ENCODE peak calls at places on chromosomes 2 and 18, in four cellular contexts. One of them, this sample, is unnamed.
A peak's percentile ranks its signal among the peaks of the same experiment; 100 is the strongest.

GRCh38 chr2:205590759-205591158 is 91.5 kb upstream of the NRP2 start:
- DNase-seq in heart right ventricle: no peak
- DNase-seq in sigmoid colon: no peak
- DNase-seq in GM23248: peak; percentile 36
- DNase-seq in this sample: no peak

GRCh38 chr2:133561045-133561852 is 7.0 kb downstream of the NCKAP5 start:
- DNase-seq in heart right ventricle: peak; percentile 12
- DNase-seq in sigmoid colon: no peak
- DNase-seq in GM23248: peak; percentile 87
- DNase-seq in this sample: no peak

GRCh38 chr2:28320009-28320365 is 72.7 kb upstream of the FOSL2 start:
- DNase-seq in heart right ventricle: no peak
- DNase-seq in sigmoid colon: no peak
- DNase-seq in GM23248: no peak
- DNase-seq in this sample: no peak

GRCh38 chr2:29053223-29053622 is 21.1 kb downstream of the PCARE start:
- DNase-seq in heart right ventricle: no peak
- DNase-seq in sigmoid colon: peak; percentile 45
- DNase-seq in GM23248: no peak
- DNase-seq in this sample: no peak

GRCh38 chr2:70964133-70964532 is 14.3 kb upstream of the ANKRD53 start:
- DNase-seq in heart right ventricle: no peak
- DNase-seq in sigmoid colon: no peak
- DNase-seq in GM23248: no peak
- DNase-seq in this sample: no peak

GRCh38 chr2:16238756-16239150 is 298.4 kb downstream of the MYCN start:
- DNase-seq in heart right ventricle: no peak
- DNase-seq in sigmoid colon: no peak
- DNase-seq in GM23248: no peak
- DNase-seq in this sample: no peak

GRCh38 chr2:211417544-211417943 is 861.1 kb downstream of the CPS1 start:
- DNase-seq in heart right ventricle: no peak
- DNase-seq in sigmoid colon: no peak
- DNase-seq in GM23248: no peak
- DNase-seq in this sample: no peak

GRCh38 chr2:80303825-80304521 is 579 bp downstream of the LRRTM1 start:
- DNase-seq in heart right ventricle: no peak
- DNase-seq in sigmoid colon: no peak
- DNase-seq in GM23248: peak; percentile 9
- DNase-seq in this sample: no peak

GRCh38 chr18:23658296-23658695 is 4.4 kb downstream of the ANKRD29 start:
- DNase-seq in heart right ventricle: no peak
- DNase-seq in sigmoid colon: no peak
- DNase-seq in GM23248: peak; percentile 72
- DNase-seq in this sample: no peak

GRCh38 chr2:112912403-112912802 is 1.4 kb downstream of the IL37 start:
- DNase-seq in heart right ventricle: no peak
- DNase-seq in sigmoid colon: no peak
- DNase-seq in GM23248: no peak
- DNase-seq in this sample: no peak

GRCh38 chr2:134120718-134121630 is 132.9 kb upstream of the MGAT5 start:
- DNase-seq in heart right ventricle: peak; percentile 62
- DNase-seq in sigmoid colon: peak; percentile 84
- DNase-seq in GM23248: peak; percentile 87
- DNase-seq in this sample: peak; percentile 81

GRCh38 chr2:74092236-74092635 is 55.5 kb downstream of the BOLA3 start:
- DNase-seq in heart right ventricle: no peak
- DNase-seq in sigmoid colon: no peak
- DNase-seq in GM23248: no peak
- DNase-seq in this sample: no peak

GRCh38 chr18:73340135-73340934 is 472.5 kb upstream of the NETO1 start:
- DNase-seq in heart right ventricle: no peak
- DNase-seq in sigmoid colon: no peak
- DNase-seq in GM23248: peak; percentile 37
- DNase-seq in this sample: no peak

GRCh38 chr2:130373808-130374365 is 18.0 kb downstream of the PTPN18 start:
- DNase-seq in heart right ventricle: no peak
- DNase-seq in sigmoid colon: peak; percentile 57
- DNase-seq in GM23248: no peak
- DNase-seq in this sample: no peak

GRCh38 chr18:74951165-74951760 is 257.7 kb downstream of the PTGR3 start:
- DNase-seq in heart right ventricle: peak; percentile 13
- DNase-seq in sigmoid colon: no peak
- DNase-seq in GM23248: peak; percentile 80
- DNase-seq in this sample: peak; percentile 51

GRCh38 chr18:67525328-67526110 is 9.0 kb upstream of the DSEL start:
- DNase-seq in heart right ventricle: peak; percentile 59
- DNase-seq in sigmoid colon: peak; percentile 87
- DNase-seq in GM23248: peak; percentile 98
- DNase-seq in this sample: peak; percentile 49

GRCh38 chr2:92073036-92073814 is 2798.0 kb upstream of the TEKT4 start:
- DNase-seq in heart right ventricle: no peak
- DNase-seq in sigmoid colon: peak; percentile 54
- DNase-seq in GM23248: no peak
- DNase-seq in this sample: peak; percentile 4
- H3K27me3 ChIP-seq in heart right ventricle: peaks cover 6% of the 10 kb centered on the region
- H3K27me3 ChIP-seq in sigmoid colon: no peaks in the 10 kb centered on the region
- H3K27me3 ChIP-seq in GM23248: no peaks in the 10 kb centered on the region
- H3K27me3 ChIP-seq in this sample: no peaks in the 10 kb centered on the region

GRCh38 chr2:168245074-168245825 is 2.1 kb downstream of the STK39 start:
- DNase-seq in heart right ventricle: no peak
- DNase-seq in sigmoid colon: no peak
- DNase-seq in GM23248: peak; percentile 4
- DNase-seq in this sample: no peak
- H3K4me1 ChIP-seq in heart right ventricle: peaks cover 26% of the 10 kb centered on the region
- H3K4me1 ChIP-seq in sigmoid colon: peaks cover 41% of the 10 kb centered on the region
- H3K4me1 ChIP-seq in GM23248: peaks cover 14% of the 10 kb centered on the region
- H3K4me1 ChIP-seq in this sample: peaks cover 3% of the 10 kb centered on the region

DNA sequence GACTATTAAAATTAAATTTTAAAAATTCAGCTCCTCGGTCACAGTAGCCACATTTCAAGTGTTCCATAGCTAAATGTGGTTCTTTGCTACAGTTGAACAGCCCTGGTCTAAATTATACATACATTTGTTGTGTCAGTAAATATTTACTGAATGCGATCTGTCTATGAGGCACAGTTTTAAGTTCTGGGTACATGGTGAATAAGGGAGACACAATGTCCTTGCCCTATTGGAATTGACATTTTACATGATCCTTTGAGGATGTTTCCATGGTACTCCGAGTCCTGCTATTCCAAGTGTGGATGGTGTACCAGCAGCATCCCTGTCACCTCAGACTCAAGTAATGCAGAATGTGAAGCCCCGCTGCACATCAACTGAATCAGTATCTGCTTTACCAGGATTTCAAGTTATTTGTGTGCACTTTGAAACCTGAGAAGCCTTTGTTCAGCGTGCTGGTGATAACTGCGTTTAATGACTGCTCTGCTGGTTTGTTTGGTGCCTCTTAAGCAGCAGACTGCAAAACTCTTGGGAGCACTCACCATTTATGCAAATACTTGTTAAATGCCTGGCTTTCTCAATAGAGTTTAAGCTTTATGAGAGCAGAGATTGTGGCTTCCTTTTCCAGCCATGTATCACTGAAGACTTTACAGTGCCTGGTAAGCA is 1.5 kb downstream of the GALNT1 start:
- DNase-seq in heart right ventricle: no peak
- DNase-seq in sigmoid colon: no peak
- DNase-seq in GM23248: peak; percentile 22
- DNase-seq in this sample: no peak
- H3K4me3 ChIP-seq in heart right ventricle: peak overlapping the region; percentile 83
- H3K4me3 ChIP-seq in sigmoid colon: no peak overlapping the region
- H3K4me3 ChIP-seq in GM23248: peak overlapping the region; percentile 92
- H3K4me3 ChIP-seq in this sample: no peak overlapping the region

DNA sequence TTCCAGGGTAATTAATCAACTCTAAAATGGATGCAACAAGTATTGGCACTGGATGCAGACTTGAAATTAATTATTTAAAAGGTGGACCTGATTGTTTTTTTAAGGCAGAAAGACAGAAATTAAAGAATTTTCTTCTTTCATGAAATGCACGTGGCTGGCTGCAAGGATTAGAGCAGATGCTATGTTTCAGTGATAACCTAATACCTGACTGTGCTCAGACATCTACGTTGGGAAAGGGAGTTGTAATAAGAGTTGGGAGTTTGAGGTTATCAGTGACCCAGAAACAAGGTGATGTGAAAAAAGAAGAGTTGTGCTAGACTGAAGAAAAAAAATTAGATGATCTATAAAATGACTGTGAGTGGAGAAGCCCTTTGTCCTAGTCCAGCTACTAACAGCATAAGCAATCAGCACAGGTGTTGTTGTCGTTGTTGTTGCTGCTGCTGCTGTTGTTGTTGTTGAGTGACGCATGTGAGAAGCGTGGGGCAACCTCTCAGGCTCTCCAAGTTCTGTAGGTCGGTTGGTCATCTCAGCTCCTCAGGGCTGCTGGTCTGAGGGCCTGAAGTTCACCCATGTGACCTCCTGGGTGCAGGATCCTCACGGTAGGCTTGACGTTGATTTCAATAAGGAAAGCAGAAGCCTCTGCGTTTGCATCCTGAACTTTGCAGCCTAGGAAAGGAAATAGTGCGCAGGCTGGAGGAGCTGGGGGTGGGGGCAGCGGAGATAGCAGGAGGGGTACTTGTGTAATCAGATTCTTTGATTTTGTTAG is 7.6 kb downstream of the POU3F3 start:
- DNase-seq in heart right ventricle: no peak
- DNase-seq in sigmoid colon: no peak
- DNase-seq in GM23248: no peak
- DNase-seq in this sample: no peak
- H3K27me3 ChIP-seq in heart right ventricle: peaks cover 99% of the 10 kb centered on the region
- H3K27me3 ChIP-seq in sigmoid colon: peaks cover 97% of the 10 kb centered on the region
- H3K27me3 ChIP-seq in GM23248: peaks cover 21% of the 10 kb centered on the region
- H3K27me3 ChIP-seq in this sample: peaks cover 5% of the 10 kb centered on the region

DNA sequence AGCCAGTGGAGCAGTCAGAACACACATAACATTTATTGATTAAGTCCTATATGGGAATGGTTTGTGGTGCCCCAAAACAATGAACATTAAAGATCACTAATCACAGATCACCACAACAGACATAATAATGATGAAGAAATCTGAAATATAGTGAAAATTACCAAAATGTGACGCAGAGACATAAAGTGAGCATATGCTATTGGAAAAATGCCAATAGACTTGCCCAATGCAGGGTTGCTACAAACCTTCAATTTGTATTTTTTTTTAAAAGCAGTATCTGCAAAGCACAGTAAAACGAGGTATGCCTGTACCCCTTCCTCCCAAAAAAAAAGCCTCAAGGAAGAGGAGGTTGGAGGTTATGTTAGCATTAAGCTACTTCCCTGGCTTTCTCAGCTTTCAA is 131.1 kb downstream of the RBMS1 start:
- DNase-seq in heart right ventricle: no peak
- DNase-seq in sigmoid colon: no peak
- DNase-seq in GM23248: no peak
- DNase-seq in this sample: no peak
- H3K4me1 ChIP-seq in heart right ventricle: peaks cover 79% of the 10 kb centered on the region
- H3K4me1 ChIP-seq in sigmoid colon: peaks cover 69% of the 10 kb centered on the region
- H3K4me1 ChIP-seq in GM23248: peaks cover 95% of the 10 kb centered on the region
- H3K4me1 ChIP-seq in this sample: peaks cover 27% of the 10 kb centered on the region

GRCh38 chr2:183610724-183611123 is 486.5 kb downstream of the NUP35 start:
- DNase-seq in heart right ventricle: no peak
- DNase-seq in sigmoid colon: no peak
- DNase-seq in GM23248: no peak
- DNase-seq in this sample: no peak

GRCh38 chr2:183614797-183615429 is 490.7 kb downstream of the NUP35 start:
- DNase-seq in heart right ventricle: peak; percentile 34
- DNase-seq in sigmoid colon: peak; percentile 53
- DNase-seq in GM23248: no peak
- DNase-seq in this sample: no peak
- H3K4me3 ChIP-seq in heart right ventricle: no peak overlapping the region
- H3K4me3 ChIP-seq in sigmoid colon: no peak overlapping the region
- H3K4me3 ChIP-seq in GM23248: no peak overlapping the region
- H3K4me3 ChIP-seq in this sample: no peak overlapping the region

GRCh38 chr2:208407667-208408066 is 1.1 kb downstream of the PTH2R start:
- DNase-seq in heart right ventricle: no peak
- DNase-seq in sigmoid colon: no peak
- DNase-seq in GM23248: peak; percentile 21
- DNase-seq in this sample: no peak
- H3K27me3 ChIP-seq in heart right ventricle: peaks cover 55% of the 10 kb centered on the region
- H3K27me3 ChIP-seq in sigmoid colon: peaks cover 26% of the 10 kb centered on the region
- H3K27me3 ChIP-seq in GM23248: peaks cover 60% of the 10 kb centered on the region
- H3K27me3 ChIP-seq in this sample: no peaks in the 10 kb centered on the region

GRCh38 chr2:191659198-191659597 is 18.7 kb upstream of the NABP1 start:
- DNase-seq in heart right ventricle: no peak
- DNase-seq in sigmoid colon: no peak
- DNase-seq in GM23248: no peak
- DNase-seq in this sample: no peak

GRCh38 chr2:191653669-191654402 is 24.1 kb upstream of the NABP1 start:
- DNase-seq in heart right ventricle: no peak
- DNase-seq in sigmoid colon: no peak
- DNase-seq in GM23248: no peak
- DNase-seq in this sample: no peak

GRCh38 chr2:191656792-191657191 is 21.1 kb upstream of the NABP1 start:
- DNase-seq in heart right ventricle: no peak
- DNase-seq in sigmoid colon: no peak
- DNase-seq in GM23248: no peak
- DNase-seq in this sample: no peak

GRCh38 chr2:191657977-191658376 is 20.0 kb upstream of the NABP1 start:
- DNase-seq in heart right ventricle: no peak
- DNase-seq in sigmoid colon: no peak
- DNase-seq in GM23248: peak; percentile 92
- DNase-seq in this sample: no peak

GRCh38 chr2:191656389-191656788 is 21.5 kb upstream of the NABP1 start:
- DNase-seq in heart right ventricle: no peak
- DNase-seq in sigmoid colon: no peak
- DNase-seq in GM23248: peak; percentile 89
- DNase-seq in this sample: peak; percentile 25
- H3K4me1 ChIP-seq in heart right ventricle: no peaks in the 10 kb centered on the region
- H3K4me1 ChIP-seq in sigmoid colon: no peaks in the 10 kb centered on the region
- H3K4me1 ChIP-seq in GM23248: peaks cover 36% of the 10 kb centered on the region
- H3K4me1 ChIP-seq in this sample: no peaks in the 10 kb centered on the region

DNA sequence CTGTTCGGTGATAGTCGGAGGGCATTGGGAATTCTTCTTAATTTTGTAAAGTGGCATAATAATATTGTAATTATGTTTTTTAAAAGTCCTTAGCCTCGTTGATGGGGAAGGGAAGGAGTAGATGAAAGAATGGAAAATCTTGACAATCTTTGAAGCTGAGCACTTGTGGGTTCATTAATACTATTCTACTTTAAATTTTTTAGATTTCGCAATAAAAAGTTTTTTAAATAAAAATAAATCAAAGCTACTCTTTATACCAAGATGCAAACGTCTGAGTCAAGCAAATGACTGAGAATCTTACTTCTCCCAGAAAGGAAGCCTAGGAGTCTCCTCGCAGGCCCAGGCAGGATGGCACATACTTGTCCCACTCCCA is 98.5 kb upstream of the GPR45 start:
- DNase-seq in heart right ventricle: no peak
- DNase-seq in sigmoid colon: no peak
- DNase-seq in GM23248: no peak
- DNase-seq in this sample: no peak
- H3K4me3 ChIP-seq in heart right ventricle: no peak overlapping the region
- H3K4me3 ChIP-seq in sigmoid colon: no peak overlapping the region
- H3K4me3 ChIP-seq in GM23248: peak overlapping the region; percentile 63
- H3K4me3 ChIP-seq in this sample: no peak overlapping the region